ENCODE peak calls at places on chromosomes 6 and 20, in nine cellular contexts. One of them, this sample, is unnamed.

GRCh38 chr20:34363062-34364012 is at the start of gene ITCH:
- DNase-seq in dorsolateral prefrontal cortex: peak; percentile 96
- DNase-seq in endothelial cell: peak; percentile 91
- DNase-seq in cardiac fibroblast: peak; percentile 95
- DNase-seq in upper lobe of left lung: peak; percentile 97
- DNase-seq in Panc1: peak; percentile 75
- DNase-seq in astrocyte of the cerebellum: peak; percentile 88
- DNase-seq in CD4-positive, alpha-beta T cell: peak; percentile 89
- DNase-seq in kidney: peak; percentile 98
- DNase-seq in this sample: peak; percentile 99

GRCh38 chr6:92706976-92707375 is 712.4 kb downstream of the EPHA7 start:
- DNase-seq in dorsolateral prefrontal cortex: no peak
- DNase-seq in CD4-positive, alpha-beta T cell: no peak
- DNase-seq in upper lobe of left lung: no peak
- DNase-seq in cardiac fibroblast: no peak
- DNase-seq in kidney: no peak
- DNase-seq in endothelial cell: no peak
- DNase-seq in Panc1: no peak
- DNase-seq in astrocyte of the cerebellum: no peak
- DNase-seq in this sample: no peak

GRCh38 chr20:48198951-48199431 is 413.7 kb upstream of the SULF2 start:
- DNase-seq in CD4-positive, alpha-beta T cell: no peak
- DNase-seq in astrocyte of the cerebellum: no peak
- DNase-seq in Panc1: no peak
- DNase-seq in dorsolateral prefrontal cortex: no peak
- DNase-seq in kidney: no peak
- DNase-seq in cardiac fibroblast: peak; percentile 37
- DNase-seq in upper lobe of left lung: no peak
- DNase-seq in endothelial cell: no peak
- DNase-seq in this sample: no peak

GRCh38 chr20:44585042-44585968 is 2.9 kb downstream of the PKIG start:
- DNase-seq in dorsolateral prefrontal cortex: no peak
- DNase-seq in Panc1: no peak
- DNase-seq in astrocyte of the cerebellum: no peak
- DNase-seq in upper lobe of left lung: no peak
- DNase-seq in kidney: no peak
- DNase-seq in CD4-positive, alpha-beta T cell: no peak
- DNase-seq in endothelial cell: no peak
- DNase-seq in cardiac fibroblast: no peak
- DNase-seq in this sample: no peak

GRCh38 chr6:25054469-25054868 is 118.7 kb upstream of the RIPOR2 start:
- DNase-seq in upper lobe of left lung: no peak
- DNase-seq in CD4-positive, alpha-beta T cell: no peak
- DNase-seq in endothelial cell: no peak
- DNase-seq in cardiac fibroblast: peak; percentile 62
- DNase-seq in kidney: no peak
- DNase-seq in Panc1: no peak
- DNase-seq in astrocyte of the cerebellum: peak; percentile 28
- DNase-seq in dorsolateral prefrontal cortex: no peak
- DNase-seq in this sample: peak; percentile 92

GRCh38 chr6:42696526-42697267 is 25.7 kb downstream of the PRPH2 start:
- DNase-seq in CD4-positive, alpha-beta T cell: no peak
- DNase-seq in upper lobe of left lung: no peak
- DNase-seq in Panc1: no peak
- DNase-seq in endothelial cell: no peak
- DNase-seq in kidney: no peak
- DNase-seq in cardiac fibroblast: peak; percentile 80
- DNase-seq in dorsolateral prefrontal cortex: no peak
- DNase-seq in astrocyte of the cerebellum: peak; percentile 47
- DNase-seq in this sample: peak; percentile 78

GRCh38 chr6:122128445-122128844 is 271.0 kb upstream of the HSF2 start:
- DNase-seq in CD4-positive, alpha-beta T cell: no peak
- DNase-seq in endothelial cell: no peak
- DNase-seq in Panc1: no peak
- DNase-seq in kidney: no peak
- DNase-seq in upper lobe of left lung: no peak
- DNase-seq in cardiac fibroblast: no peak
- DNase-seq in astrocyte of the cerebellum: no peak
- DNase-seq in dorsolateral prefrontal cortex: no peak
- DNase-seq in this sample: no peak

GRCh38 chr6:105226598-105227291 is 46.9 kb upstream of the POPDC3 start:
- DNase-seq in CD4-positive, alpha-beta T cell: no peak
- DNase-seq in Panc1: no peak
- DNase-seq in dorsolateral prefrontal cortex: no peak
- DNase-seq in upper lobe of left lung: no peak
- DNase-seq in astrocyte of the cerebellum: no peak
- DNase-seq in endothelial cell: no peak
- DNase-seq in kidney: no peak
- DNase-seq in cardiac fibroblast: peak; percentile 31
- DNase-seq in this sample: no peak

GRCh38 chr20:3276400-3277015 is 37.5 kb upstream of the SLC4A11 start:
- DNase-seq in upper lobe of left lung: no peak
- DNase-seq in endothelial cell: peak; percentile 6
- DNase-seq in dorsolateral prefrontal cortex: peak; percentile 11
- DNase-seq in cardiac fibroblast: peak; percentile 59
- DNase-seq in Panc1: peak; percentile 8
- DNase-seq in CD4-positive, alpha-beta T cell: no peak
- DNase-seq in kidney: no peak
- DNase-seq in astrocyte of the cerebellum: no peak
- DNase-seq in this sample: no peak

GRCh38 chr20:18992418-18992817 is 178.8 kb downstream of the SCP2D1 start:
- DNase-seq in dorsolateral prefrontal cortex: no peak
- DNase-seq in CD4-positive, alpha-beta T cell: no peak
- DNase-seq in kidney: no peak
- DNase-seq in astrocyte of the cerebellum: no peak
- DNase-seq in Panc1: no peak
- DNase-seq in upper lobe of left lung: no peak
- DNase-seq in endothelial cell: no peak
- DNase-seq in cardiac fibroblast: no peak
- DNase-seq in this sample: no peak

GRCh38 chr6:81465859-81466258 is 286.6 kb downstream of the TENT5A start:
- DNase-seq in CD4-positive, alpha-beta T cell: no peak
- DNase-seq in kidney: no peak
- DNase-seq in cardiac fibroblast: peak; percentile 33
- DNase-seq in dorsolateral prefrontal cortex: no peak
- DNase-seq in upper lobe of left lung: no peak
- DNase-seq in endothelial cell: peak; percentile 23
- DNase-seq in astrocyte of the cerebellum: no peak
- DNase-seq in Panc1: no peak
- DNase-seq in this sample: no peak

GRCh38 chr6:113352029-113352801 is 504.9 kb upstream of the MARCKS start:
- DNase-seq in CD4-positive, alpha-beta T cell: no peak
- DNase-seq in kidney: no peak
- DNase-seq in upper lobe of left lung: no peak
- DNase-seq in astrocyte of the cerebellum: peak; percentile 37
- DNase-seq in dorsolateral prefrontal cortex: no peak
- DNase-seq in Panc1: peak; percentile 64
- DNase-seq in cardiac fibroblast: peak; percentile 72
- DNase-seq in endothelial cell: no peak
- DNase-seq in this sample: peak; percentile 27

GRCh38 chr6:165782124-165782523 is 119.1 kb upstream of the PDE10A start:
- DNase-seq in dorsolateral prefrontal cortex: no peak
- DNase-seq in Panc1: no peak
- DNase-seq in kidney: no peak
- DNase-seq in upper lobe of left lung: no peak
- DNase-seq in cardiac fibroblast: no peak
- DNase-seq in endothelial cell: no peak
- DNase-seq in CD4-positive, alpha-beta T cell: no peak
- DNase-seq in astrocyte of the cerebellum: no peak
- DNase-seq in this sample: no peak

GRCh38 chr20:10708342-10709185 is 34.8 kb upstream of the JAG1 start:
- DNase-seq in dorsolateral prefrontal cortex: no peak
- DNase-seq in CD4-positive, alpha-beta T cell: no peak
- DNase-seq in upper lobe of left lung: no peak
- DNase-seq in astrocyte of the cerebellum: peak; percentile 44
- DNase-seq in Panc1: no peak
- DNase-seq in cardiac fibroblast: peak; percentile 77
- DNase-seq in kidney: no peak
- DNase-seq in endothelial cell: no peak
- DNase-seq in this sample: peak; percentile 81

GRCh38 chr20:56606174-56606945 is 22.7 kb upstream of the TFAP2C start:
- DNase-seq in cardiac fibroblast: no peak
- DNase-seq in CD4-positive, alpha-beta T cell: no peak
- DNase-seq in kidney: peak; percentile 72
- DNase-seq in endothelial cell: no peak
- DNase-seq in Panc1: no peak
- DNase-seq in upper lobe of left lung: no peak
- DNase-seq in dorsolateral prefrontal cortex: no peak
- DNase-seq in astrocyte of the cerebellum: no peak
- DNase-seq in this sample: no peak

GRCh38 chr6:3749991-3750323 is 1.6 kb downstream of the PXDC1 start:
- DNase-seq in astrocyte of the cerebellum: peak; percentile 70
- DNase-seq in cardiac fibroblast: peak; percentile 88
- DNase-seq in kidney: peak; percentile 83
- DNase-seq in Panc1: no peak
- DNase-seq in CD4-positive, alpha-beta T cell: no peak
- DNase-seq in dorsolateral prefrontal cortex: no peak
- DNase-seq in upper lobe of left lung: no peak
- DNase-seq in endothelial cell: no peak
- DNase-seq in this sample: peak; percentile 95

GRCh38 chr20:36548006-36548315 is 6.6 kb downstream of the MYL9 start:
- DNase-seq in endothelial cell: peak; percentile 40
- DNase-seq in dorsolateral prefrontal cortex: no peak
- DNase-seq in astrocyte of the cerebellum: no peak
- DNase-seq in CD4-positive, alpha-beta T cell: no peak
- DNase-seq in kidney: peak; percentile 77
- DNase-seq in cardiac fibroblast: no peak
- DNase-seq in upper lobe of left lung: no peak
- DNase-seq in Panc1: no peak
- DNase-seq in this sample: no peak
- TF ChIP-seq CTCF in endothelial cell: no peak
- TF ChIP-seq CTCF in dorsolateral prefrontal cortex: no peak
- TF ChIP-seq CTCF in astrocyte of the cerebellum: peak; percentile 44
- TF ChIP-seq CTCF in CD4-positive, alpha-beta T cell: no peak
- TF ChIP-seq CTCF in kidney: no peak
- TF ChIP-seq CTCF in cardiac fibroblast: peak; percentile 13
- TF ChIP-seq CTCF in upper lobe of left lung: no peak
- TF ChIP-seq CTCF in Panc1: no peak
- TF ChIP-seq CTCF in this sample: peak; percentile 14

GRCh38 chr6:166999145-166999844 is at the start of gene CEP43:
- DNase-seq in cardiac fibroblast: peak; percentile 98
- DNase-seq in upper lobe of left lung: peak; percentile 99
- DNase-seq in dorsolateral prefrontal cortex: peak; percentile 94
- DNase-seq in CD4-positive, alpha-beta T cell: peak; percentile 84
- DNase-seq in kidney: peak; percentile 99
- DNase-seq in astrocyte of the cerebellum: no peak
- DNase-seq in Panc1: peak; percentile 78
- DNase-seq in endothelial cell: peak; percentile 97
- DNase-seq in this sample: peak; percentile 99

GRCh38 chr6:166999845-167000253 is 652 bp downstream of the CEP43 start:
- DNase-seq in dorsolateral prefrontal cortex: no peak
- DNase-seq in CD4-positive, alpha-beta T cell: no peak
- DNase-seq in astrocyte of the cerebellum: no peak
- DNase-seq in kidney: no peak
- DNase-seq in upper lobe of left lung: no peak
- DNase-seq in endothelial cell: no peak
- DNase-seq in Panc1: no peak
- DNase-seq in cardiac fibroblast: peak; percentile 24
- DNase-seq in this sample: no peak

GRCh38 chr6:166997768-166998255 is 1.4 kb upstream of the CEP43 start:
- DNase-seq in endothelial cell: peak; percentile 69
- DNase-seq in Panc1: peak; percentile 56
- DNase-seq in cardiac fibroblast: peak; percentile 77
- DNase-seq in astrocyte of the cerebellum: peak; percentile 52
- DNase-seq in dorsolateral prefrontal cortex: peak; percentile 23
- DNase-seq in CD4-positive, alpha-beta T cell: peak; percentile 36
- DNase-seq in kidney: peak; percentile 81
- DNase-seq in upper lobe of left lung: no peak
- DNase-seq in this sample: peak; percentile 91

GRCh38 chr6:166997348-166997747 is 1.8 kb upstream of the CEP43 start:
- DNase-seq in upper lobe of left lung: no peak
- DNase-seq in Panc1: no peak
- DNase-seq in cardiac fibroblast: no peak
- DNase-seq in dorsolateral prefrontal cortex: no peak
- DNase-seq in astrocyte of the cerebellum: no peak
- DNase-seq in kidney: no peak
- DNase-seq in CD4-positive, alpha-beta T cell: no peak
- DNase-seq in endothelial cell: no peak
- DNase-seq in this sample: no peak

GRCh38 chr6:166998256-166999144 is 697 bp upstream of the CEP43 start:
- DNase-seq in dorsolateral prefrontal cortex: no peak
- DNase-seq in astrocyte of the cerebellum: peak; percentile 85
- DNase-seq in CD4-positive, alpha-beta T cell: no peak
- DNase-seq in Panc1: no peak
- DNase-seq in cardiac fibroblast: no peak
- DNase-seq in upper lobe of left lung: peak; percentile 86
- DNase-seq in endothelial cell: peak; percentile 53
- DNase-seq in kidney: peak; percentile 84
- DNase-seq in this sample: peak; percentile 81
- TF ChIP-seq CTCF in dorsolateral prefrontal cortex: no peak
- TF ChIP-seq CTCF in astrocyte of the cerebellum: no peak
- TF ChIP-seq CTCF in CD4-positive, alpha-beta T cell: no peak
- TF ChIP-seq CTCF in Panc1: no peak
- TF ChIP-seq CTCF in cardiac fibroblast: no peak
- TF ChIP-seq CTCF in upper lobe of left lung: no peak
- TF ChIP-seq CTCF in endothelial cell: no peak
- TF ChIP-seq CTCF in kidney: no peak
- TF ChIP-seq CTCF in this sample: no peak

DNA sequence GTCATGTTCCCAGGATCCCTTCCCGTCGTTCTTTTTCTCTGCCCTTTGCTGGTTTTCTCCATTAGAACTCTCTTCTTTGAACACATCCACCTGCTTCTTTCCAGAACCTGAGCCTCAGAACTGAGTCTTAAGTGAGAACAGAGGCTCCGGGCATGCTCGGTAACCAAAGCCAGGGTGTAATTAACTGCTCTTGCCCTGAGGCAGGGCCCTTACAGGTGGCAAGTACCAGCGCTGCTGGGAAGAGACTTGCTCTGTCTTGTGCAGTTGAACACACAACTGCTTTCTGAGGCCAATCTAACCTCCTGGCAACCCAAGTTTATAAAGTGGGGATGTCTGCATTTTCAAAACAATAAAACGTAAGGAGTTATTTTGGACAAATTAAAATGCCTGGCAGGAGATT is 12.3 kb upstream of the DEK start:
- DNase-seq in dorsolateral prefrontal cortex: no peak
- DNase-seq in upper lobe of left lung: no peak
- DNase-seq in endothelial cell: no peak
- DNase-seq in Panc1: no peak
- DNase-seq in kidney: no peak
- DNase-seq in astrocyte of the cerebellum: no peak
- DNase-seq in CD4-positive, alpha-beta T cell: no peak
- DNase-seq in cardiac fibroblast: no peak
- DNase-seq in this sample: no peak
- TF ChIP-seq CTCF in dorsolateral prefrontal cortex: no peak
- TF ChIP-seq CTCF in upper lobe of left lung: no peak
- TF ChIP-seq CTCF in endothelial cell: no peak
- TF ChIP-seq CTCF in Panc1: no peak
- TF ChIP-seq CTCF in kidney: no peak
- TF ChIP-seq CTCF in astrocyte of the cerebellum: no peak
- TF ChIP-seq CTCF in CD4-positive, alpha-beta T cell: no peak
- TF ChIP-seq CTCF in cardiac fibroblast: no peak
- TF ChIP-seq CTCF in this sample: no peak

DNA sequence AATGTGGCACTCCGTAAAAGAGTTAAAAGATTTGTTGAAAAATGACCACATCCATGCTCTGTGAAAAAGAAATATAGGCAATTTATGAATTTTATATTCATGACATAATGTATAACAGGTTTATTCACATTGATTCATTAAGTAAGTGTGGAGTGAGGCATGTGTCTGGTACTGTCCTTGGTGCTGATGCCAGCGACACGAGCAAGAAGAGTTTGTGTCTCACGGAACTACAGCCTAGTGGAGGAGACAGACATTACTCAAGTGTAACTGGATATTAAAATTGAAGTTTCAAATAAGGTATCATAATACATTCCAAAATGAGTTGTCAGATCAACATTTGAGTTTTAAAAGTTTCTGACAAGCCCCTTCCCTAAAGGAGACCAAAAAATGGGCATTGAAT is 158.2 kb upstream of the PRND start:
- DNase-seq in dorsolateral prefrontal cortex: no peak
- DNase-seq in kidney: no peak
- DNase-seq in astrocyte of the cerebellum: peak; percentile 73
- DNase-seq in upper lobe of left lung: no peak
- DNase-seq in endothelial cell: peak; percentile 56
- DNase-seq in CD4-positive, alpha-beta T cell: no peak
- DNase-seq in cardiac fibroblast: peak; percentile 72
- DNase-seq in Panc1: no peak
- DNase-seq in this sample: no peak
- TF ChIP-seq CTCF in dorsolateral prefrontal cortex: no peak
- TF ChIP-seq CTCF in kidney: no peak
- TF ChIP-seq CTCF in astrocyte of the cerebellum: peak; percentile 51
- TF ChIP-seq CTCF in upper lobe of left lung: no peak
- TF ChIP-seq CTCF in endothelial cell: no peak
- TF ChIP-seq CTCF in CD4-positive, alpha-beta T cell: no peak
- TF ChIP-seq CTCF in cardiac fibroblast: peak; percentile 46
- TF ChIP-seq CTCF in Panc1: no peak
- TF ChIP-seq CTCF in this sample: peak; percentile 49

This sample was measured in osteoblast.